ENCODE peak calls at places on chromosomes 12 and 14, in four cellular contexts. X is GM23338, P is IMR-90, F is esophagus muscularis mucosa. M is an unnamed sample.

GRCh38 chr12:38587594-38587993 is 271.0 kb downstream of the ALG10B start:
- DNase-seq in F (no peak), X (no peak), P (no peak), M (no peak)

GRCh38 chr14:67464377-67464776 is 24.1 kb downstream of the TMEM229B start:
- DNase-seq in F (no peak), P (no peak), X (no peak), M (no peak)

GRCh38 chr14:101101456-101102056 is 198.0 kb upstream of the RTL1 start:
- DNase-seq in P (no peak), F (peak; percentile 85), X (no peak), M (no peak)

GRCh38 chr14:103310576-103311095 is 23.4 kb upstream of the EIF5 start:
- DNase-seq in X (no peak), F (no peak), P (no peak), M (no peak)

GRCh38 chr12:107336705-107337104 is 243.4 kb upstream of the CRY1 start:
- DNase-seq in P (no peak), F (no peak), X (no peak), M (no peak)

GRCh38 chr14:48398675-48399282 is 723.4 kb upstream of the MDGA2 start:
- DNase-seq in F (no peak), X (peak; percentile 88), P (peak; percentile 47), M (no peak)

GRCh38 chr14:25887251-25887908 is 710.5 kb downstream of the NOVA1 start:
- DNase-seq in F (no peak), P (no peak), X (no peak), M (no peak)

GRCh38 chr14:74407021-74407800 is 18.8 kb downstream of the SYNDIG1L start:
- DNase-seq in P (no peak), X (no peak), F (no peak), M (no peak)

DNA sequence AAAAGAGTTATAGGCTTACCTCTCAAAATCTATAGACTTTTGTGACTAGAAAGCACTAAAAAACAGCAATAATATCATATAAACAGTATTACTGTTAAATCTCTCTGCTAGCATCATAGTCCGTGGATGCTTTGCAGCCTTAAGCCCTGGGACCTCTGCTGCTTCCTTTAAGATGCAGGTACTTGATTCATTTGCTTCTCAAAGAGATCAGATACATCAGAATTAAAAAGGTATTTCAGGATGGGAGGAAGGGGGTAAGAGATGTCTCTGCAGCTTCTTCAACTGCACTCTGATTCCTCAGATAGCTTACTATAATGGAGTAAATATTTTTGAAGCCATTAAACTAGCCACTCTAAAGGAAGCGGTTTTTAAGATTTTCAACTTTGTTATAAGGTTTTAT is 49.3 kb downstream of the PAPLN start:
- DNase-seq in X (peak; percentile 79), P (no peak), F (no peak), M (no peak)
- H3K27ac ChIP-seq in X (peak overlapping the region; percentile 84), P (no peak overlapping the region), F (no peak overlapping the region), M (no peak overlapping the region)

GRCh38 chr14:54784060-54784459 is 118.6 kb downstream of the GCH1 start:
- DNase-seq in P (no peak), X (no peak), F (no peak), M (no peak)
- H3K4me1 ChIP-seq in P (peaks cover 17% of the 10 kb centered on the region), X (no peaks in the 10 kb centered on the region), F (peaks cover 32% of the 10 kb centered on the region), M (peaks cover 45% of the 10 kb centered on the region)

GRCh38 chr12:103805961-103806360 is 35.1 kb downstream of the NT5DC3 start:
- DNase-seq in P (no peak), F (no peak), X (no peak), M (no peak)
- H3K27ac ChIP-seq in P (peak overlapping the region; percentile 97), F (peak overlapping the region; percentile 55), X (no peak overlapping the region), M (peak overlapping the region; percentile 69)

GRCh38 chr12:124519741-124520140 is 47.7 kb downstream of the NCOR2 start:
- DNase-seq in F (no peak), X (no peak), P (no peak), M (no peak)

GRCh38 chr12:124520896-124521295 is 46.5 kb downstream of the NCOR2 start:
- DNase-seq in F (no peak), X (no peak), P (no peak), M (no peak)

GRCh38 chr12:124518051-124518932 is 49.1 kb downstream of the NCOR2 start:
- DNase-seq in F (peak; percentile 100), X (no peak), P (peak; percentile 99), M (peak; percentile 97)

GRCh38 chr12:124517260-124518050 is 50.0 kb downstream of the NCOR2 start:
- DNase-seq in P (peak; percentile 38), X (no peak), F (no peak), M (peak; percentile 52)

DNA sequence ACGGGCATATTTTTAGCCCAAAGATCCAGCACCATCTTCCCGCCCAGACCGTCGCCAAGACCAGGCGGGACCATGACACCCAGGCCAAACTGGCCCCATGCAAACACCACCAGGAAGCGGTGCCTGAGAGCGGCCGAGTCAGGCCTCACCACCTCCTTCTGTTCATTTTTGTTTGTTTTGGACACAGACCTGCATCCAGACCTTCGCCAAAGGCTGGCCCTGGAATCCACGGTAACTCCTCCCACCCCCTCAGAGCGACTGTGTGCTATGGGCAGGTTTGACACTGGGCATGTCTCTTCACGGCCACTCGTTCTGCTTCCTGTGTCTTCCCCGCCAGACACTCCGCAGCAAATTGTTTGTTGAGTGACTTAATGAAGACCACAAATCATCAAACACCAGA is 47.2 kb downstream of the NCOR2 start:
- DNase-seq in X (no peak), F (no peak), P (peak; percentile 29), M (peak; percentile 53)
- H3K4me1 ChIP-seq in X (peaks cover 7% of the 10 kb centered on the region), F (peaks cover 77% of the 10 kb centered on the region), P (peaks cover 40% of the 10 kb centered on the region), M (peaks cover 99% of the 10 kb centered on the region)

DNA sequence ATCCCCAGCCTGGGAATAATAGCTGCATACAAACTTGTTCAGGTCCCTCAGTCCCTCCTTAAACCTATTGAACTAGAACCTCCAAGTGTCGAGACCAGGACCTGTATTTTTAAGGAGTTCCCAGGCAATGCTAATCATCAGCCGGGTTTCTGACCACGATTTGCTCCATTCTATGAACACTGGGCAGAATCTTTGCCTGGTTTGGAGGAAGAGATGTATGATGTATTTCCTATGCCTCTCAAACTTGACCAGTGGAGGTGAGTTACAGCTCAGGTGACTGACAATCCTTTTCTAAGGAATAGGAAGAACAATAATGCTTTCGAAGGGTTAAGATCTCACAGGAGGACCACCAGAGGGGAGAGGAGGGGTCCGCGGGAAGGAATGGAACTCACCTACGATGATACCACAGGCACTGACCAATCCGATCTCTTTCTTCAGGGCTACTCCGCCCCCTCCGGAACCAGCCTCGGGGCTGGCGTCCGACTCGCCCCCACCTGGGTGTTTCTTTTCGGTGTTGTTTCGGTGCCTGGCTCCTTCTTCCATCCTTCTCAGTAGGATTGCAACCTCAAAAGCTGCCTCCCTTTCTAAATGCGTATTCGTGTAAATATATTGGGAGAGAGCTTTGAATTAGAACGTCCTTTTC is 967 bp downstream of the SLC7A8 start:
- DNase-seq in X (peak; percentile 94), F (no peak), P (no peak), M (no peak)
- H3K27ac ChIP-seq in X (peak overlapping the region; percentile 72), F (peak overlapping the region; percentile 63), P (no peak overlapping the region), M (peak overlapping the region; percentile 55)

M was measured in thoracic aorta.